ENCODE peak calls at places on chromosome 21, in five cellular contexts. O is transverse colon, M is breast epithelium, B is stomach, X is H1. D is an unnamed sample.

GRCh38 chr21:17646790-17647189 is 34.1 kb upstream of the BTG3 start:
- DNase-seq in O (no peak), M (no peak), B (no peak), X (no peak), D (no peak)

GRCh38 chr21:25373126-25374082 is 233.9 kb downstream of the MRPL39 start:
- DNase-seq in O (no peak), M (no peak), B (no peak), X (no peak), D (no peak)

GRCh38 chr21:22019766-22020165 is 1021.6 kb downstream of the NCAM2 start:
- DNase-seq in O (no peak), M (no peak), B (no peak), X (no peak), D (no peak)

GRCh38 chr21:16539041-16539440 is 809.3 kb downstream of the USP25 start:
- DNase-seq in O (no peak), M (no peak), B (no peak), X (no peak), D (no peak)

GRCh38 chr21:39863111-39863510 is 4.1 kb upstream of the PCP4 start:
- DNase-seq in O (peak; percentile 13), M (no peak), B (peak; percentile 63), X (no peak), D (no peak)

GRCh38 chr21:41507521-41508414 is at the start of gene TMPRSS2:
- DNase-seq in O (peak; percentile 90), M (peak; percentile 70), B (peak; percentile 92), X (peak; percentile 78), D (no peak)

GRCh38 chr21:28770867-28771661 is 221.6 kb downstream of the LTN1 start:
- DNase-seq in O (no peak), M (no peak), B (no peak), X (no peak), D (no peak)

GRCh38 chr21:15669247-15669646 is 60.5 kb upstream of the USP25 start:
- DNase-seq in O (no peak), M (no peak), B (no peak), X (no peak), D (no peak)

GRCh38 chr21:39562791-39563770 is 49.7 kb upstream of the B3GALT5 start:
- DNase-seq in O (no peak), M (no peak), B (no peak), X (no peak), D (peak; percentile 57)

GRCh38 chr21:16573581-16573980 is 843.8 kb downstream of the USP25 start:
- DNase-seq in O (no peak), M (no peak), B (no peak), X (no peak), D (no peak)

GRCh38 chr21:17514124-17514481 is 1.3 kb downstream of the CXADR start:
- DNase-seq in O (no peak), M (no peak), B (no peak), X (no peak), D (no peak)

GRCh38 chr21:25614441-25614840 is 7.2 kb upstream of the MRPL39 start:
- DNase-seq in O (no peak), M (no peak), B (no peak), X (no peak), D (no peak)

GRCh38 chr21:29365636-29366305 is 67.0 kb downstream of the BACH1 start:
- DNase-seq in O (no peak), M (no peak), B (no peak), X (no peak), D (no peak)

GRCh38 chr21:28832013-28832714 is 160.5 kb downstream of the LTN1 start:
- DNase-seq in O (no peak), M (no peak), B (no peak), X (no peak), D (no peak)

GRCh38 chr21:26881504-26882228 is 36.5 kb upstream of the ADAMTS1 start:
- DNase-seq in O (no peak), M (no peak), B (no peak), X (no peak), D (no peak)

GRCh38 chr21:22211943-22212342 is 1213.7 kb downstream of the NCAM2 start:
- DNase-seq in O (no peak), M (no peak), B (no peak), X (no peak), D (no peak)

GRCh38 chr21:16422702-16423101 is 692.9 kb downstream of the USP25 start:
- DNase-seq in O (no peak), M (no peak), B (no peak), X (no peak), D (no peak)

GRCh38 chr21:14382835-14383595 is at the start of gene HSPA13:
- DNase-seq in O (peak; percentile 100), M (peak; percentile 97), B (peak; percentile 99), X (peak; percentile 96), D (peak; percentile 100)
- TF ChIP-seq POLR2AphosphoS5 in O (peak; percentile 63), M (peak; percentile 84), B (peak; percentile 80), X (peak; percentile 75), D (peak; percentile 85)

GRCh38 chr21:23579573-23579972 is 2027.7 kb downstream of the MRPL39 start:
- DNase-seq in O (no peak), M (no peak), B (no peak), X (no peak), D (no peak)

GRCh38 chr21:23578027-23578426 is 2029.3 kb downstream of the MRPL39 start:
- DNase-seq in O (no peak), M (no peak), B (no peak), X (no peak), D (no peak)

DNA sequence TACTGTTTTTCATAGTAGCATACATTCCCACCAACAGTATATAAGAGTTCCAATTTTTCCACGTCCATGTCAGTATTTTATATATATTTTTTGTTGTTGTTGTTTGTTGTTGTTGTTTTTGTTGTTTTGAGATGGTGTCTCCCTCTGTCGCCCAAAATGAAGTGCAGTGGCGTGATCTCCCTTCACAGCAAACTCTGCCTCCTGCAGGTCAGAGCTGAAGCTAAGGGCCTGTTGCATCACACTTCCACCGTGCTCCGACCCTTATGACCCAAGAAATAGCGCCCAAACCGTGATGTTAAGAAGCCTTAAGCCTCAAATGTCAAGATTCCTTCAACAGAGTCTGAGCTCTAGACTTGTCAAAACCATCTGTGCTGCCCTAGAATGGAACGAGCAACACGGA is 2032.3 kb downstream of the MRPL39 start:
- DNase-seq in O (no peak), M (no peak), B (no peak), X (no peak), D (no peak)
- TF ChIP-seq POLR2A in O (no peak), M (no peak), B (no peak), X (no peak), D (no peak)

GRCh38 chr21:37153935-37154350 is 80.9 kb downstream of the TTC3 start:
- DNase-seq in O (peak; percentile 58), M (no peak), B (peak; percentile 49), X (no peak), D (no peak)

GRCh38 chr21:37159053-37159776 is 86.2 kb downstream of the TTC3 start:
- DNase-seq in O (no peak), M (no peak), B (no peak), X (no peak), D (no peak)

GRCh38 chr21:37155216-37155615 is 82.2 kb downstream of the TTC3 start:
- DNase-seq in O (no peak), M (no peak), B (no peak), X (no peak), D (no peak)

GRCh38 chr21:37159949-37160348 is 86.9 kb downstream of the TTC3 start:
- DNase-seq in O (no peak), M (no peak), B (no peak), X (no peak), D (no peak)

DNA sequence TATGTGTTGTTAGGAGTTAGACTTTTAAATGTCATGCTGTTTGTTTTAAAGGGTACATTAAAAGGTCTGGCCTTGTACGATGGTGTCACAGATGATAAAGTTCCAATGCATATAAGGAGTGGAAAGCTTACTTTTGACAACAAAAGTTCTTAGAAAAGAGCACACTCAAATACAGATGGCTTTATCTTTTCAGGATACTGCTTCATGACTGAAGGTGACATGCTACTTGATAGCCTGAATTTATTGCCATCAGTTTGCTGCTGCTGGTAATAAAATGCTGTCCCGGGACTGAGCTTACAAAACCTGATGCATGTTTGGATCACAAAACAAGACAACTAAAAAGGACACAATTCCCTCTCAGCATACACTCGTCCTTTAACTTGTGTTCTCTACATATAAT is 84.9 kb downstream of the TTC3 start:
- DNase-seq in O (no peak), M (no peak), B (no peak), X (no peak), D (no peak)
- H3K36me3 ChIP-seq in O (peaks cover 2% of the 10 kb centered on the region), M (no peaks in the 10 kb centered on the region), B (peaks cover 64% of the 10 kb centered on the region), X (no peaks in the 10 kb centered on the region), D (peaks cover 20% of the 10 kb centered on the region)

GRCh38 chr21:34889287-34889536 is 159.9 kb downstream of the RUNX1 start:
- DNase-seq in O (peak; percentile 50), M (no peak), B (peak; percentile 57), X (no peak), D (peak; percentile 90)

GRCh38 chr21:34891610-34891943 is 157.5 kb downstream of the RUNX1 start:
- DNase-seq in O (no peak), M (no peak), B (no peak), X (no peak), D (no peak)

GRCh38 chr21:34890724-34891609 is 158.1 kb downstream of the RUNX1 start:
- DNase-seq in O (peak; percentile 30), M (no peak), B (no peak), X (peak; percentile 67), D (peak; percentile 82)

GRCh38 chr21:34889537-34890257 is 159.4 kb downstream of the RUNX1 start:
- DNase-seq in O (peak; percentile 85), M (peak; percentile 65), B (peak; percentile 86), X (peak; percentile 80), D (peak; percentile 91)

DNA sequence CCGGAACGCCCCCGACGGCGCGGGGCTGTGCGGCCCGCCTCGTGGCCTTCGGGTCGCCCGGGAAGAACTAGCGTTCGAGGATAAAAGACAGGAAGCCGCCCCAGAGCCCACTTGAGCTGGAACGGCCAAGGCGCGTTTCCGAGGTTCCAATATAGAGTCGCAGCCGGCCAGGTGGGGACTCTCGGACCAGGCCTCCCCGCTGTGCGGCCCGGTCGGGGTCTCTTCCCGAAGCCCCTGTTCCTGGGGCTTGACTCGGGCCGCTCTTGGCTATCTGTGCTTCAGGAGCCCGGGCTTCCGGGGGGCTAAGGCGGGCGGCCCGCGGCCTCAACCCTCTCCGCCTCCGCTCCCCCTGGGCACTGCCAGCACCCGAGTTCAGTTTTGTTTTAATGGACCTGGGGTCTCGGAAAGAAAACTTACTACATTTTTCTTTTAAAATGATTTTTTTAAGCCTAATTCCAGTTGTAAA is 158.8 kb downstream of the RUNX1 start:
- DNase-seq in O (no peak), M (no peak), B (no peak), X (peak; percentile 46), D (no peak)
- TF ChIP-seq POLR2AphosphoS5 in O (no peak), M (no peak), B (no peak), X (no peak), D (no peak)

GRCh38 chr21:30579351-30579750 is 10.8 kb downstream of the KRTAP22-2 start:
- DNase-seq in O (no peak), M (no peak), B (no peak), X (no peak), D (no peak)
- TF ChIP-seq POLR2A in O (no peak), M (no peak), B (no peak), X (no peak), D (no peak)